ENCODE peak calls at places on chromosomes 13 and 19, in four cellular contexts. T is sciatic nerve; H is activated T-helper 1 cell treated with anti-CD3 and anti-CD28 coated beads, Interleukin-2, amount 50 U/mL, for 16 hours; C is glutamatergic neuron. B is an unnamed sample.

GRCh38 chr19:7833225-7834156 is 3.5 kb downstream of the EVI5L start:
- DNase-seq in T (no peak), H (no peak), C (no peak), B (no peak)

GRCh38 chr19:50563597-50563996 is 4.6 kb downstream of the LRRC4B start:
- DNase-seq in H (no peak), T (no peak), C (no peak), B (no peak)

GRCh38 chr19:46306501-46306900 is 9.7 kb downstream of the HIF3A start:
- DNase-seq in C (no peak), H (no peak), T (no peak), B (no peak)

GRCh38 chr19:11551603-11552235 is 7.3 kb downstream of the ELOF1 start:
- DNase-seq in C (peak), T (no peak), H (no peak), B (no peak)

GRCh38 chr19:1942078-1942933 is 1.3 kb downstream of the CSNK1G2 start:
- DNase-seq in T (peak), H (peak), C (peak), B (peak)

GRCh38 chr13:54198911-54199310 is 1170.3 kb downstream of the OLFM4 start:
- DNase-seq in H (no peak), C (no peak), T (no peak), B (no peak)

GRCh38 chr19:38682872-38683392 is 35.5 kb downstream of the ACTN4 start:
- DNase-seq in C (no peak), T (no peak), H (no peak), B (no peak)

GRCh38 chr13:68190826-68191225 is 960.7 kb upstream of the PCDH9 start:
- DNase-seq in C (no peak), T (no peak), H (no peak), B (no peak)

GRCh38 chr19:902093-902370 is 8.7 kb downstream of the RNU6-9 start:
- DNase-seq in H (no peak), C (no peak), T (no peak), B (no peak)

GRCh38 chr13:42747399-42747873 is 33.9 kb upstream of the FAM216B start:
- DNase-seq in C (no peak), H (no peak), T (no peak), B (no peak)

GRCh38 chr13:113729329-113730019 is 29.6 kb upstream of the TMEM255B start:
- DNase-seq in C (no peak), H (no peak), T (no peak), B (no peak)

GRCh38 chr19:48628486-48629296 is 8.5 kb downstream of the DBP start:
- DNase-seq in T (peak), C (peak), H (no peak), B (no peak)

GRCh38 chr13:44024496-44025155 is 144.9 kb downstream of the LACC1 start:
- DNase-seq in H (no peak), T (no peak), C (no peak), B (no peak)